ENCODE peak calls at places on chromosomes 1 and 21, in five cellular contexts. F is uterus; J is cardiac muscle cell; Q is aorta; V is CD8-positive, alpha-beta T cell. D is an unnamed sample. For H3K27me3 and H3K4me1, the result is how much of the 10 kb centered on the place peaks cover.

GRCh38 chr1:84598846-84599741 is 24.9 kb upstream of the CTBS start:
- DNase-seq in F (no peak), J (peak), Q (no peak), V (no peak), D (no peak)

GRCh38 chr1:39842726-39843305 is 40.5 kb downstream of the TRIT1 start:
- DNase-seq in F (no peak), J (no peak), Q (no peak), V (no peak), D (no peak)

GRCh38 chr1:26318338-26319064 is 743 bp downstream of the CD52 start:
- DNase-seq in F (no peak), J (no peak), Q (no peak), V (peak), D (no peak)

GRCh38 chr1:200771625-200772555 is 33.2 kb downstream of the CAMSAP2 start:
- DNase-seq in F (no peak), J (no peak), Q (no peak), V (no peak), D (no peak)

GRCh38 chr1:209545423-209545822 is 38.1 kb upstream of the CAMK1G start:
- DNase-seq in F (no peak), J (no peak), Q (no peak), V (no peak), D (no peak)

GRCh38 chr21:39737376-39738000 is 7.5 kb upstream of the IGSF5 start:
- DNase-seq in F (no peak), J (no peak), Q (no peak), V (no peak), D (no peak)

GRCh38 chr1:3187415-3188149 is 118.6 kb downstream of the PRDM16 start:
- DNase-seq in F (no peak), J (no peak), Q (no peak), V (no peak), D (no peak)

GRCh38 chr1:192635939-192636338 is at the start of gene RGS13:
- DNase-seq in F (no peak), J (no peak), Q (no peak), V (no peak), D (no peak)

GRCh38 chr1:1625404-1625775 is 6.6 kb upstream of the MMP23B start:
- DNase-seq in F (no peak), J (no peak), Q (no peak), V (no peak), D (no peak)

GRCh38 chr1:161069201-161069685 is 448 bp downstream of the ARHGAP30 start:
- DNase-seq in F (no peak), J (no peak), Q (peak), V (peak), D (no peak)

GRCh38 chr1:42966688-42967609 is 8.3 kb upstream of the SLC2A1 start:
- DNase-seq in F (no peak), J (peak), Q (no peak), V (no peak), D (peak)

GRCh38 chr1:49297783-49298182 is 521.1 kb upstream of the BEND5 start:
- DNase-seq in F (no peak), J (no peak), Q (no peak), V (no peak), D (peak)

GRCh38 chr21:42061866-42062542 is 9.1 kb upstream of the UMODL1 start:
- DNase-seq in F (no peak), J (no peak), Q (no peak), V (no peak), D (no peak)

GRCh38 chr1:243758647-243759046 is 91.4 kb downstream of the AKT3 start:
- DNase-seq in F (no peak), J (no peak), Q (no peak), V (no peak), D (no peak)

DNA sequence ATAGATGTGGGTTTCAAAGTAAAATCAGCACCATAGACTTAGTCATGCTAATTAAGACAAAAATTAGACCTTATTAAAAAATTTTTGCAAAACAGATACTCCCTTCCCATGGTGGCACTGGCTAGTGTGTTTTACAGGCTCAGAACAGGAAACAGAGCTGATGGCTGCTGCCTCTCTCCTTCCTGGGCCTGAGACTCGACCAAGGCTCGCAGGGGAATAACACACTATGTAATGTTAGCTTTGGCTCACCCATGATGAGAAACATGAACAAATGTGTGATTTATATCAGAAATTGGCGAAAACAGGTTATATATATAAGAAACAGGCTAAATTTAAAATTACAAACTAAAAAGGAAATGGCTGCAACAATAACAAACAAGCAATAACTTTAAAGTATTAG is 50.7 kb downstream of the ERG start:
- DNase-seq in F (no peak), J (no peak), Q (no peak), V (no peak), D (no peak)
- H3K27me3 ChIP-seq in F (under half), J (under half), Q (under half), V (under half), D (under half)

GRCh38 chr21:45291613-45292398 is 4.1 kb upstream of the POFUT2 start:
- DNase-seq in F (no peak), J (no peak), Q (no peak), V (no peak), D (no peak)
- H3K4me1 ChIP-seq in F (under half), J (under half), Q (under half), V (under half), D (under half)

GRCh38 chr1:246447501-246447900 is 59.6 kb downstream of the SMYD3 start:
- DNase-seq in F (no peak), J (no peak), Q (no peak), V (no peak), D (no peak)
- H3K27me3 ChIP-seq in F (under half), J (under half), Q (under half), V (under half), D (under half)

GRCh38 chr21:35779690-35780570 is 280.4 kb downstream of the SETD4 start:
- DNase-seq in F (no peak), J (peak), Q (no peak), V (no peak), D (no peak)
- H3K4me1 ChIP-seq in F (under half), J (under half), Q (under half), V (under half), D (under half)

GRCh38 chr1:110673805-110674336 is 869 bp downstream of the KCNA3 start:
- DNase-seq in F (no peak), J (no peak), Q (peak), V (peak), D (no peak)
- H3K27me3 ChIP-seq in F (under half), J (half or more), Q (under half), V (under half), D (under half)

GRCh38 chr1:208166340-208167138 is 77.6 kb downstream of the PLXNA2 start:
- DNase-seq in F (no peak), J (no peak), Q (no peak), V (no peak), D (no peak)

GRCh38 chr1:208164609-208165008 is 79.6 kb downstream of the PLXNA2 start:
- DNase-seq in F (no peak), J (no peak), Q (no peak), V (no peak), D (no peak)

GRCh38 chr1:208169081-208169879 is 74.9 kb downstream of the PLXNA2 start:
- DNase-seq in F (no peak), J (no peak), Q (no peak), V (no peak), D (no peak)

GRCh38 chr1:208165659-208166058 is 78.5 kb downstream of the PLXNA2 start:
- DNase-seq in F (peak), J (no peak), Q (no peak), V (no peak), D (no peak)

GRCh38 chr1:208167229-208167869 is 76.8 kb downstream of the PLXNA2 start:
- DNase-seq in F (no peak), J (no peak), Q (no peak), V (no peak), D (no peak)
- H3K4me1 ChIP-seq in F (under half), J (half or more), Q (under half), V (under half), D (under half)

GRCh38 chr1:32946413-32946812 is 18.2 kb downstream of the RNF19B start:
- DNase-seq in F (no peak), J (no peak), Q (no peak), V (no peak), D (no peak)
- H3K27me3 ChIP-seq in F (under half), J (under half), Q (under half), V (under half), D (under half)

GRCh38 chr1:112938188-112938587 is 17.8 kb downstream of the SLC16A1 start:
- DNase-seq in F (no peak), J (peak), Q (no peak), V (no peak), D (no peak)
- H3K4me1 ChIP-seq in F (under half), J (under half), Q (under half), V (under half), D (under half)

GRCh38 chr1:110746644-110747259 is 72.0 kb upstream of the KCNA3 start:
- DNase-seq in F (no peak), J (peak), Q (no peak), V (peak), D (no peak)

GRCh38 chr1:110750446-110751029 is 75.8 kb upstream of the KCNA3 start:
- DNase-seq in F (no peak), J (no peak), Q (no peak), V (no peak), D (no peak)

GRCh38 chr1:110752941-110753725 is 78.4 kb upstream of the KCNA3 start:
- DNase-seq in F (no peak), J (no peak), Q (no peak), V (no peak), D (no peak)

DNA sequence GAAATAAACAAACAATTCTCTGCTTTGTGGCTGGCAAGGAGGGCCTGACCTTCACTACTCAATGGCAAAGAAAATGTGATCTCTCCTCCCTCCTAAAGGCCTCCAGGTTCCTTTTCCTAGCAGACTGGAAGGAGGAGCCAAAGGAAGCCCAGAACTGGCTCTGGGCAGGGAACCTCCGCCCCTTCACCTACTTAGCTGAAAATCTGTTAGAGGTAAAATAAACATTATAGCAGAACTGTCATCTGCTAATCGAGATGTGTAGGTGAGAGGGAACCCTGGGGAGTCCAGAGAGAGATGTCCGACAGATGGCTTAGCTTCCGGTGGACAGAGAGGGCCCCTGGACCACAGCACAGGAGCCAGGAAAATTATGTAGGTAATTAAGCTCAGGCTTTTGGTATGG is 75.2 kb upstream of the KCNA3 start:
- DNase-seq in F (no peak), J (no peak), Q (no peak), V (no peak), D (no peak)
- H3K27me3 ChIP-seq in F (under half), J (under half), Q (under half), V (under half), D (under half)

D was measured in prostate gland.